ENCODE peak calls at places on chromosomes 16 and 17, in ten cellular contexts. O, L, J, R, Z, K, M, Y, W and V are unnamed samples.

GRCh38 chr16:70770291-70770967 is 30.5 kb downstream of the VAC14 start:
- DNase-seq in O (no peak), R (no peak), J (no peak), W (no peak), Z (no peak), K (no peak), M (no peak), L (peak), Y (no peak), V (no peak)

GRCh38 chr17:19384723-19385391 is 2.1 kb downstream of the MFAP4 start:
- DNase-seq in K (peak), Z (no peak), R (peak), M (peak), W (peak), J (peak), Y (peak), L (peak), O (no peak), V (peak)

GRCh38 chr17:17235212-17236174 is 1.5 kb downstream of the FLCN start:
- DNase-seq in J (no peak), K (peak), L (peak), O (no peak), M (no peak), W (no peak), Y (peak), R (no peak), Z (no peak), V (no peak)

GRCh38 chr17:81898029-81898866 is 3.8 kb upstream of the NPB start:
- DNase-seq in W (no peak), K (no peak), L (peak), J (peak), O (no peak), Z (peak), M (no peak), Y (peak), R (no peak), V (no peak)

GRCh38 chr17:429589-429988 is 77.0 kb upstream of the RPH3AL start:
- DNase-seq in K (no peak), W (no peak), L (no peak), J (no peak), Y (no peak), O (no peak), R (no peak), M (no peak), Z (no peak), V (no peak)

GRCh38 chr16:23676924-23677480 is 1.7 kb upstream of the PLK1 start:
- DNase-seq in L (no peak), O (no peak), Y (no peak), K (no peak), W (peak), J (no peak), Z (no peak), R (no peak), M (no peak), V (no peak)

GRCh38 chr17:79615926-79616325 is 5.1 kb upstream of the RBFOX3 start:
- DNase-seq in O (no peak), Z (no peak), K (no peak), Y (no peak), L (no peak), W (no peak), M (no peak), R (no peak), J (no peak), V (peak)

GRCh38 chr16:24442631-24443030 is 96.7 kb upstream of the RBBP6 start:
- DNase-seq in R (no peak), M (no peak), W (peak), L (no peak), Y (no peak), O (no peak), Z (no peak), K (no peak), J (no peak), V (no peak)

GRCh38 chr16:11084484-11085024 is 140.2 kb downstream of the CLEC16A start:
- DNase-seq in W (no peak), K (peak), Z (peak), Y (peak), O (no peak), M (no peak), J (no peak), R (no peak), L (no peak), V (peak)

GRCh38 chr16:67942200-67942509 is 1.8 kb downstream of the LCAT start:
- DNase-seq in R (no peak), J (no peak), M (peak), Y (peak), Z (no peak), W (no peak), L (peak), K (no peak), O (no peak), V (no peak)

GRCh38 chr17:32191306-32191705 is 49.0 kb downstream of the RHOT1 start:
- DNase-seq in R (no peak), Z (no peak), O (no peak), J (no peak), W (no peak), K (no peak), M (no peak), L (no peak), Y (peak), V (no peak)

GRCh38 chr16:6977906-6978305 is 354.7 kb upstream of the RBFOX1 start:
- DNase-seq in Y (no peak), K (no peak), R (no peak), L (no peak), J (no peak), O (no peak), M (no peak), Z (no peak), W (no peak), V (no peak)

GRCh38 chr16:64920211-64920610 is 201.7 kb downstream of the CDH11 start:
- DNase-seq in M (no peak), R (no peak), Z (no peak), Y (no peak), J (no peak), O (no peak), L (no peak), W (no peak), K (no peak), V (no peak)

GRCh38 chr17:28973414-28973813 is 22.1 kb upstream of the PHF12 start:
- DNase-seq in J (peak), O (no peak), Y (peak), R (no peak), K (no peak), W (no peak), M (no peak), L (no peak), Z (no peak), V (no peak)

GRCh38 chr17:2050246-2050866 is 4.5 kb upstream of the HIC1 start:
- DNase-seq in Z (peak), M (peak), W (no peak), O (no peak), J (peak), K (peak), L (peak), R (peak), Y (peak), V (peak)

GRCh38 chr17:5234645-5235576 is at the start of gene SCIMP:
- DNase-seq in W (peak), M (no peak), O (no peak), Z (no peak), L (peak), R (no peak), K (peak), Y (no peak), J (no peak), V (peak)

GRCh38 chr17:60989846-60990245 is 312.2 kb downstream of the BCAS3 start:
- DNase-seq in K (no peak), J (no peak), O (no peak), W (no peak), M (no peak), R (no peak), Y (no peak), Z (no peak), L (no peak), V (no peak)

GRCh38 chr17:2111691-2112090 is 56.8 kb downstream of the HIC1 start:
- DNase-seq in R (peak), Y (peak), O (no peak), L (no peak), K (no peak), J (no peak), M (no peak), W (peak), Z (no peak), V (no peak)

GRCh38 chr17:32445075-32445427 is 741 bp downstream of the PSMD11 start:
- DNase-seq in K (peak), M (no peak), L (peak), Z (no peak), W (no peak), Y (peak), R (peak), J (no peak), O (no peak), V (peak)

GRCh38 chr16:31697744-31698125 is 170.0 kb downstream of the AHSP start:
- DNase-seq in W (no peak), L (no peak), Z (no peak), O (no peak), J (no peak), K (no peak), M (no peak), R (no peak), Y (no peak), V (no peak)

GRCh38 chr16:70466812-70467090 is 12.4 kb downstream of the FCSK start:
- DNase-seq in W (no peak), K (no peak), R (no peak), L (no peak), M (peak), O (no peak), J (peak), Z (no peak), Y (no peak), V (no peak)

GRCh38 chr17:79794659-79795511 is 2.0 kb downstream of the CBX8 start:
- DNase-seq in J (peak), O (no peak), R (no peak), M (no peak), K (no peak), L (no peak), Z (no peak), W (no peak), Y (no peak), V (no peak)

GRCh38 chr17:44417553-44417952 is 28.1 kb upstream of the ITGA2B start:
- DNase-seq in O (no peak), W (no peak), R (no peak), M (no peak), K (no peak), L (no peak), J (no peak), Z (peak), Y (peak), V (no peak)

GRCh38 chr17:81170727-81171494 is 4.9 kb upstream of the AATK start:
- DNase-seq in J (no peak), W (no peak), Z (no peak), K (no peak), R (no peak), M (no peak), O (no peak), L (no peak), Y (no peak), V (no peak)

GRCh38 chr17:5121186-5121841 is 5.5 kb downstream of the USP6 start:
- DNase-seq in O (no peak), Y (no peak), J (no peak), R (no peak), K (peak), Z (no peak), M (peak), W (peak), L (no peak), V (peak)

GRCh38 chr17:21214777-21215541 is 998 bp upstream of the TMEM11 start:
- DNase-seq in W (peak), Y (no peak), O (no peak), R (no peak), J (no peak), M (peak), Z (no peak), L (peak), K (no peak), V (peak)

GRCh38 chr17:16304832-16305231 is 48.4 kb downstream of the CENPV start:
- DNase-seq in Y (peak), J (no peak), L (peak), W (no peak), Z (no peak), O (no peak), R (no peak), M (peak), K (no peak), V (no peak)

GRCh38 chr17:30831257-30831656 is 509 bp upstream of the ATAD5 start:
- DNase-seq in O (no peak), Z (no peak), W (no peak), J (no peak), L (peak), K (no peak), Y (peak), R (no peak), M (no peak), V (no peak)

GRCh38 chr16:3690991-3691720 is 26.2 kb downstream of the TRAP1 start:
- DNase-seq in W (peak), R (no peak), O (no peak), K (peak), M (no peak), J (no peak), Z (no peak), Y (no peak), L (no peak), V (no peak)

GRCh38 chr16:64754279-64754678 is 367.6 kb downstream of the CDH11 start:
- DNase-seq in R (no peak), K (no peak), Y (peak), W (no peak), M (no peak), L (no peak), J (no peak), Z (no peak), O (no peak), V (no peak)

GRCh38 chr16:86668136-86668535 is 89.8 kb downstream of the FOXL1 start:
- DNase-seq in Z (peak), R (no peak), Y (peak), L (peak), M (no peak), J (no peak), O (no peak), K (peak), W (peak), V (no peak)

GRCh38 chr16:11142261-11142630 is 113.8 kb downstream of the SOCS1 start:
- DNase-seq in Z (no peak), O (no peak), Y (no peak), J (no peak), K (peak), M (no peak), W (no peak), L (no peak), R (no peak), V (no peak)

GRCh38 chr16:11094075-11094593 is 149.8 kb downstream of the CLEC16A start:
- DNase-seq in L (peak), Z (peak), K (no peak), Y (peak), J (no peak), O (no peak), W (no peak), M (peak), R (no peak), V (peak)

GRCh38 chr16:71767060-71767900 is 41.4 kb downstream of the AP1G1 start:
- DNase-seq in L (no peak), R (no peak), J (no peak), K (no peak), O (no peak), W (no peak), Y (no peak), Z (no peak), M (no peak), V (no peak)

GRCh38 chr16:3654249-3654991 is at the start of gene DNASE1:
- DNase-seq in L (peak), R (no peak), M (peak), K (peak), Y (peak), W (peak), J (no peak), O (no peak), Z (peak), V (peak)

GRCh38 chr16:27417047-27417671 is 15.2 kb downstream of the IL21R start:
- DNase-seq in L (no peak), Z (no peak), M (no peak), K (no peak), J (no peak), O (no peak), Y (no peak), R (no peak), W (no peak), V (peak)

DNA sequence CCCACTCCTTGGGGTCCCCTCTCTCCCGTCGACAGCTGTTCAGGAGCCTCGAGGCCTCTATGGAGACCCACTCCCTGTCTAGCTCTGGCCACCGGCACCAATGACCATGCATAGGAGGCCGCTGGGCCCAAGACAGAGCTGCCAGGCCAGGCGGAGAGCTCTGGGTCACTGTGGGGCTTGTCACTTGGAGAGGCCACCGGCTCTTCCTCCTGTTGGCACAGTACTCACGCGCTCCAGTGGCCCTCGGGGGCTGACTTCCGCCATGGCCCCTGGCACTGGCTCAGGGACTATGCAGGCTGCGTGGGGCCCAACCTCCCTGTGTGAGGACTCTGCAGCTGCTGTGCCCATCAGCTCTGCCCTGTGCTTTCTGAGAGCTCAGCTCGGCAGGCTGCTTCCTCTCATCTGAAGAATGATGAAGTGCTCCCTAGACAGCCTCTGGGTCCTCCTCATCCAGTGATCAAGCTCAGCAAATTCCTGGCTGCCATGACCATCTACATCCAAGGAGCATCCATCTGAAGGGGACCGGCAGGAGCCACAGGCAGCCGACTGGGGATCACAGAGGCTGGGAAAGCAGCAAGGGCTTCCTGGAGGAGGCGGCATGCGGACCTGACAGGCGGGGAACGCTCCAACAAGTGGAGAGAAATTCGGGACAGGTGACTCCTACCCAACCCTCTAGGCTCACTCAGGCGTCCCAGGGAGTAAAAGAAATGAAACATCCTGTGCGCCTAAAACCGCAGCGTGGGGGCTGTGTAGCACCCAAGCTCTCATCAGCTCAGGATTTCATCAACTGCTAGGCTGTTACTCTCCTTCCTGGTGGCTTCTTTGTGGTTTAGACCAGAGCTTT is 16.8 kb downstream of the GALNS start:
- DNase-seq in Y (no peak), W (no peak), R (no peak), J (no peak), L (peak), O (no peak), Z (no peak), K (no peak), M (no peak), V (no peak)
- TF ChIP-seq POLR2A in Y (no peak), W (no peak), R (no peak), J (no peak), L (no peak), O (no peak), Z (no peak), K (no peak), M (no peak), V (no peak)

GRCh38 chr17:7236808-7237207 is 2.4 kb downstream of the PHF23 start:
- DNase-seq in W (no peak), J (no peak), Y (no peak), K (no peak), O (no peak), R (no peak), Z (no peak), L (no peak), M (no peak), V (peak)

GRCh38 chr17:7235693-7236665 is 1.7 kb upstream of the DVL2 start:
- DNase-seq in W (no peak), Y (peak), K (peak), M (no peak), R (no peak), Z (no peak), O (no peak), J (peak), L (no peak), V (peak)

GRCh38 chr17:7233701-7234099 is 617 bp downstream of the DVL2 start:
- DNase-seq in Z (no peak), J (no peak), Y (no peak), O (no peak), K (no peak), W (no peak), R (no peak), M (no peak), L (no peak), V (no peak)

GRCh38 chr17:7232114-7232513 is 2.2 kb downstream of the DVL2 start:
- DNase-seq in Y (no peak), M (no peak), W (no peak), K (no peak), Z (no peak), R (no peak), O (no peak), L (no peak), J (no peak), V (no peak)

GRCh38 chr17:7234100-7235012 is at the start of gene DVL2:
- DNase-seq in O (peak), J (peak), R (peak), Z (peak), M (peak), L (peak), Y (peak), K (peak), W (peak), V (peak)
- TF ChIP-seq POLR2A in O (peak), J (no peak), R (peak), Z (peak), M (peak), L (peak), Y (no peak), K (peak), W (no peak), V (peak)

GRCh38 chr16:85614338-85615013 is 1.4 kb downstream of the GSE1 start:
- DNase-seq in M (peak), L (no peak), W (no peak), R (no peak), O (no peak), Y (no peak), K (no peak), Z (no peak), J (no peak), V (no peak)

GRCh38 chr16:85615852-85616607 is 2.9 kb downstream of the GSE1 start:
- DNase-seq in Y (peak), K (peak), M (peak), J (peak), Z (peak), O (peak), L (peak), R (no peak), W (peak), V (peak)

GRCh38 chr16:85616608-85617311 is 3.6 kb downstream of the GSE1 start:
- DNase-seq in K (peak), Z (no peak), J (no peak), R (peak), O (peak), L (peak), W (no peak), Y (no peak), M (peak), V (no peak)

GRCh38 chr16:85613609-85614337 is 651 bp downstream of the GSE1 start:
- DNase-seq in W (peak), J (peak), M (peak), L (peak), O (no peak), Y (no peak), Z (no peak), K (peak), R (peak), V (peak)

GRCh38 chr16:85615014-85615851 is 2.1 kb downstream of the GSE1 start:
- DNase-seq in R (peak), Z (peak), M (peak), J (no peak), W (peak), K (peak), L (peak), O (no peak), Y (no peak), V (no peak)
- TF ChIP-seq POLR2A in R (peak), Z (no peak), M (no peak), J (no peak), W (no peak), K (no peak), L (no peak), O (peak), Y (no peak), V (no peak)

DNA sequence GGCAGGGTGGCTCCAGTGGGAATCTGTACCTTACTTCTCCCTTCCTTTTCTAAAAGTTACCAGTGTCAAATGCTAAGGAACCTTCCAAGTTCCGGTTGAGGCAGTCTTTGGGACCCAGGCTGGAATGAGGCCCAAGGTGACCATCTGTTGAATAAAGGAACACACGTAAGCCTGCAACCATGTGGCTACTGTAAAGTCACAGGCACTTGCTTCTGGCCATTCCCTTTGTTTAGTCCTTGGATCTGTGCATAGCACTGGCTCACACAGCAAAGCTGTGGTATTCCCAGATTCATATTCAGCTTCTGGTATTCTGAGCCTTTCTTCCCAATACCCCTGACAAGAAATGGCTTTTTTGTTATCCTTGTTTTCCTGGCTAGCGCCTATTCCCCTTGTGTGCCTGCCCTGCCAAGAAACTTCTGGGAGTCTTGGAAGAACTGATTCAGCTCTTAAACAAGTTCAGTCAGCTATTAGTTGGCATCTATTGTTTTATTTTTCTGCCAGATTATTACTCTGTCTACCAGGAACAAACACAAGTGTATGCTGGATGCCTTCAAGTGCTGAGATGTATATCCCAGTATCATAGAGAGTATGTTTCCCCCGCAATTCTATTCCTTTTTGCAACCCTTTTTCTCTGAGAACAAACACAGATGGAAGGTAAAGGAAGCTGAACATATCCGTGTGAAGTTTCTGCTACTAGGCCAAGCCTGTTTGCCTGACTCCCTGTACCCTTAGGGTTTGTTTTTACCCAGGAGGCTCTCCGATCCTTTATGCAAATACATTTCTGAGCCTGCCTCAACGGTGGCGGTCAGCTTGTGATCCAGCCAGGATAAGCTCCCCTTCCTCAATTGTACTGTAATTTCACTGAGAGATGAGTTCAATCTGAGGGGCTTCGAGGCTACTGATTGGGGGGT is 13.2 kb downstream of the TMEM238L start:
- DNase-seq in M (peak), J (no peak), L (no peak), O (no peak), W (no peak), Z (no peak), K (no peak), Y (no peak), R (peak), V (no peak)
- TF ChIP-seq POLR2A in M (no peak), J (no peak), L (no peak), O (peak), W (no peak), Z (no peak), K (no peak), Y (no peak), R (peak), V (no peak)

GRCh38 chr16:81624718-81625543 is 154.2 kb upstream of the PLCG2 start:
- DNase-seq in K (no peak), Y (no peak), W (no peak), O (no peak), L (peak), M (no peak), J (peak), Z (no peak), R (no peak), V (no peak)
- TF ChIP-seq POLR2A in K (no peak), Y (no peak), W (no peak), O (no peak), L (no peak), M (no peak), J (no peak), Z (no peak), R (no peak), V (no peak)